ENCODE peak calls at places on chromosome 3, in five cellular contexts. F is HCT116, G is neural progenitor cell, L is hepatocyte, V is GM23248. S is an unnamed sample.
A peak's percentile ranks its signal among the peaks of the same experiment; 100 is the strongest.

GRCh38 chr3:114834175-114834940 is 312.7 kb downstream of the ZBTB20 start:
- DNase-seq in V (no peak), F (no peak), L (no peak), G (no peak), S (no peak)

GRCh38 chr3:59133350-59133749 is 83.5 kb upstream of the CFAP20DC start:
- DNase-seq in L (no peak), V (peak; percentile 59), G (no peak), F (no peak), S (peak; percentile 60)

GRCh38 chr3:55623786-55624185 is 136.7 kb upstream of the WNT5A start:
- DNase-seq in V (peak; percentile 24), L (no peak), F (no peak), G (no peak), S (no peak)

GRCh38 chr3:138327831-138328230 is 1.8 kb downstream of the NME9 start:
- DNase-seq in V (no peak), F (no peak), G (no peak), L (no peak), S (no peak)

GRCh38 chr3:158167737-158168469 is 58.0 kb downstream of the RSRC1 start:
- DNase-seq in V (peak; percentile 95), L (peak; percentile 5), F (peak; percentile 89), G (no peak), S (peak; percentile 98)

GRCh38 chr3:127064391-127065137 is 81.6 kb downstream of the PLXNA1 start:
- DNase-seq in F (peak; percentile 29), V (peak; percentile 87), G (no peak), L (no peak), S (peak; percentile 76)

GRCh38 chr3:33826688-33827087 is 28.3 kb downstream of the PDCD6IP start:
- DNase-seq in G (no peak), L (no peak), F (no peak), V (peak; percentile 86), S (peak; percentile 61)

GRCh38 chr3:182605882-182606611 is 187.3 kb upstream of the ATP11B start:
- DNase-seq in L (no peak), F (no peak), G (no peak), V (no peak), S (no peak)

GRCh38 chr3:16932877-16933276 is 48.1 kb downstream of the PLCL2 start:
- DNase-seq in L (no peak), F (no peak), V (no peak), G (no peak), S (no peak)

GRCh38 chr3:136142592-136142991 is 53.5 kb downstream of the MSL2 start:
- DNase-seq in L (peak; percentile 55), F (peak; percentile 73), V (peak; percentile 93), G (no peak), S (peak; percentile 93)

GRCh38 chr3:52108302-52109232 is 45.7 kb downstream of the POC1A start:
- DNase-seq in G (no peak), V (no peak), L (no peak), F (no peak), S (no peak)

GRCh38 chr3:40265181-40265580 is 44.3 kb upstream of the EIF1B start:
- DNase-seq in G (no peak), V (no peak), F (no peak), L (no peak), S (no peak)

GRCh38 chr3:170636609-170637008 is 50.7 kb upstream of the SLC7A14 start:
- DNase-seq in V (no peak), F (no peak), G (no peak), L (no peak), S (no peak)

GRCh38 chr3:175646865-175647264 is 787.7 kb downstream of the NAALADL2 start:
- DNase-seq in L (no peak), G (no peak), F (no peak), V (peak; percentile 4), S (no peak)

GRCh38 chr3:117820900-117821299 is 1111.3 kb downstream of the TUSC7 start:
- DNase-seq in F (no peak), L (no peak), G (no peak), V (peak; percentile 87), S (peak; percentile 79)

GRCh38 chr3:118772036-118773030 is 262.3 kb downstream of the IGSF11 start:
- DNase-seq in F (no peak), G (peak; percentile 67), V (no peak), L (peak; percentile 41), S (peak; percentile 3)

GRCh38 chr3:42704136-42704841 is 1.7 kb upstream of the HHATL start:
- DNase-seq in G (no peak), V (no peak), L (no peak), F (no peak), S (no peak)

GRCh38 chr3:4416961-4417360 is 50.1 kb downstream of the SUMF1 start:
- DNase-seq in G (no peak), F (peak; percentile 6), V (peak; percentile 98), L (no peak), S (peak; percentile 91)

GRCh38 chr3:146421814-146422748 is 47.3 kb downstream of the PLSCR2 start:
- DNase-seq in L (no peak), G (no peak), F (no peak), V (peak; percentile 76), S (peak; percentile 88)

GRCh38 chr3:188270423-188270972 is 116.5 kb downstream of the LPP start:
- DNase-seq in F (no peak), L (peak; percentile 64), V (peak; percentile 86), G (no peak), S (peak; percentile 98)

GRCh38 chr3:126354776-126355175 is 2.4 kb downstream of the KLF15 start:
- DNase-seq in G (no peak), V (no peak), L (no peak), F (no peak), S (no peak)

GRCh38 chr3:27105904-27106303 is 263.3 kb downstream of the NEK10 start:
- DNase-seq in V (no peak), F (no peak), L (peak; percentile 46), G (peak; percentile 45), S (no peak)

GRCh38 chr3:98772022-98772421 is 8.9 kb downstream of the ST3GAL6 start:
- DNase-seq in G (no peak), F (no peak), V (no peak), L (no peak), S (no peak)

GRCh38 chr3:121883507-121883906 is 10.7 kb upstream of the SLC15A2 start:
- DNase-seq in V (peak; percentile 17), F (peak; percentile 18), L (peak; percentile 20), G (peak; percentile 49), S (peak; percentile 18)

GRCh38 chr3:127135241-127136023 is 57.5 kb upstream of the PRR23E start:
- DNase-seq in V (peak; percentile 73), F (no peak), L (peak; percentile 56), G (peak; percentile 66), S (no peak)

GRCh38 chr3:57998366-57999283 is 9.6 kb upstream of the FLNB start:
- DNase-seq in L (peak; percentile 79), V (peak; percentile 47), F (no peak), G (no peak), S (peak; percentile 88)

GRCh38 chr3:172370434-172370833 is 77.8 kb downstream of the GHSR start:
- DNase-seq in L (no peak), F (no peak), V (no peak), G (no peak), S (no peak)

GRCh38 chr3:133540896-133541674 is 32.4 kb upstream of the CDV3 start:
- DNase-seq in L (peak; percentile 54), G (no peak), V (peak; percentile 56), F (peak; percentile 56), S (peak; percentile 45)

GRCh38 chr3:189758186-189758585 is 127.0 kb downstream of the TP63 start:
- DNase-seq in V (no peak), G (no peak), F (no peak), L (no peak), S (no peak)

GRCh38 chr3:55333923-55334322 is 153.2 kb downstream of the WNT5A start:
- DNase-seq in F (no peak), G (no peak), V (peak; percentile 82), L (no peak), S (peak; percentile 81)

GRCh38 chr3:4949659-4950058 is 29.6 kb upstream of the BHLHE40 start:
- DNase-seq in G (no peak), L (no peak), F (no peak), V (no peak), S (no peak)

DNA sequence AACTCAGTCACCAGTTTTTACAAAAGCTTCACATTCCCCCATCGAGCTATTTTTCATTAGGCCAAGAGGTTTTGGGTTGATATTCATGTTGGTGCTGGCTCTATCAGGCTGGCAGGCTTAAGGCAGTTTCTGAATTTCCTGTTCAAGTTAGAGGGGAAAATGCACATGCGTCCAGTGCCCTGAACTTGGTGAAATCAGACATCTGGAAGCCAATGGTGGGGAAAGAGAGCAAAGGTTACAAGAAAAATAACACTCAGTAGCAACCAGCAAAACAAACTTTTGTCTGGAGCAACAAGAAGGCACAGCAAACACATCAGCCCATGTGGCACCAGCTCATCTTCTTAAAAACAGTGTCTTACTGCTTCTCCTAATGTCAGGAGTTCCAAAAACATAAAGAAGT is 155.6 kb upstream of the TSC22D2 start:
- DNase-seq in F (no peak), V (peak; percentile 37), G (no peak), L (no peak), S (peak; percentile 35)
- H2AFZ ChIP-seq in F (no peak overlapping the region), V (peak overlapping the region; percentile 40), G (peak overlapping the region; percentile 41), L (no peak overlapping the region), S (no peak overlapping the region)

GRCh38 chr3:177563792-177564191 is 366.5 kb upstream of the TBL1XR1 start:
- DNase-seq in V (no peak), G (no peak), F (no peak), L (no peak), S (no peak)
- H2AFZ ChIP-seq in V (no peak overlapping the region), G (no peak overlapping the region), F (no peak overlapping the region), L (no peak overlapping the region), S (no peak overlapping the region)

GRCh38 chr3:62805578-62805977 is 69.6 kb downstream of the CADPS start:
- DNase-seq in F (no peak), L (no peak), G (peak; percentile 70), V (no peak), S (no peak)
- H2AFZ ChIP-seq in F (no peak overlapping the region), L (no peak overlapping the region), G (no peak overlapping the region), V (no peak overlapping the region), S (no peak overlapping the region)

GRCh38 chr3:9402410-9403228 is 5.2 kb downstream of the SETD5 start:
- DNase-seq in F (no peak), G (peak; percentile 87), V (peak; percentile 52), L (peak; percentile 73), S (peak; percentile 40)
- H2AFZ ChIP-seq in F (no peak overlapping the region), G (no peak overlapping the region), V (no peak overlapping the region), L (no peak overlapping the region), S (no peak overlapping the region)

GRCh38 chr3:177429066-177429465 is 231.8 kb upstream of the TBL1XR1 start:
- DNase-seq in G (no peak), V (no peak), F (no peak), L (no peak), S (no peak)

GRCh38 chr3:177427540-177427939 is 230.3 kb upstream of the TBL1XR1 start:
- DNase-seq in V (peak; percentile 59), F (no peak), L (no peak), G (no peak), S (peak; percentile 80)

GRCh38 chr3:177426151-177426904 is 229.0 kb upstream of the TBL1XR1 start:
- DNase-seq in G (no peak), V (peak; percentile 40), L (no peak), F (no peak), S (no peak)

GRCh38 chr3:177425042-177425441 is 227.8 kb upstream of the TBL1XR1 start:
- DNase-seq in F (no peak), V (no peak), G (no peak), L (no peak), S (no peak)

DNA sequence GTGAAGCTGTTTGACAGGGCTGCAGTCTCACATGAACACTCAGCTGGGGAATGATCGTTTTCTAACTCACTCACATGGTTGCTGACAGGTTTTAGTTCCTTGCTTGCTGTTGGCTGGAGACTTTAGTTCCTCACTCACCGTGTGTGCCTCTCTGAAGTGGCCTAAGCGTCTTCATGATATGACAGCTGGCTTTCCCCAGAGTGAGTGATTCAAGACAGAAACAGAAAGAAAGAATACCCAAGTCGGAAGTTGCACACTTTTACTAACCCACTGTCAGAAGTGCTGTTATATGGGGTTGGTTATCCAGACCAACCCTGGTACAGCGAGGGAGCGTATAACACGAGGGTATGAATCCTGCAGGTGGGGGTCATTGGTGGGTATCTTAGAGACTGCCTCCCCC is 229.8 kb upstream of the TBL1XR1 start:
- DNase-seq in G (no peak), F (no peak), V (no peak), L (no peak), S (no peak)
- H2AFZ ChIP-seq in G (no peak overlapping the region), F (no peak overlapping the region), V (no peak overlapping the region), L (no peak overlapping the region), S (no peak overlapping the region)

S was measured in fibroblast of lung.